ENCODE peak calls at places on chromosomes 5 and 9, in six cellular contexts. A is mesothelial cell of epicardium; R is erythroblast; Q is activated CD8-positive, alpha-beta memory T cell treated with anti-CD3 and anti-CD28 coated beads, Interleukin-2, amount 50 U/mL, for 48 hours; F is NCI-H1092; P is endothelial cell. T is an unnamed sample.
A peak's percentile ranks its signal among the peaks of the same experiment; 100 is the strongest.

GRCh38 chr5:173714551-173715428 is 98.3 kb upstream of the BOD1 start:
- DNase-seq in A (no peak), P (no peak), R (peak; percentile 49), Q (no peak), F (no peak), T (peak; percentile 96)

GRCh38 chr5:118029807-118030206 is 958.5 kb downstream of the DTWD2 start:
- DNase-seq in P (no peak), R (no peak), F (no peak), A (no peak), Q (no peak), T (no peak)

GRCh38 chr5:17816947-17817346 is 182.7 kb downstream of the TAF11L14 start:
- DNase-seq in R (no peak), P (no peak), A (no peak), F (no peak), Q (no peak), T (no peak)

GRCh38 chr5:143350790-143351603 is 52.5 kb downstream of the NR3C1 start:
- DNase-seq in Q (no peak), P (no peak), A (no peak), R (no peak), F (no peak), T (peak; percentile 89)

GRCh38 chr9:84955971-84956370 is 286.4 kb downstream of the NTRK2 start:
- DNase-seq in A (no peak), F (no peak), P (no peak), Q (no peak), R (no peak), T (no peak)

GRCh38 chr9:87213948-87214347 is 266.6 kb upstream of the GAS1 start:
- DNase-seq in R (no peak), P (no peak), A (no peak), Q (no peak), F (no peak), T (no peak)

GRCh38 chr9:91089405-91090131 is 272.1 kb downstream of the AUH start:
- DNase-seq in R (no peak), P (no peak), Q (no peak), F (no peak), A (no peak), T (peak; percentile 80)

GRCh38 chr9:83062011-83062652 is 810 bp downstream of the RASEF start:
- DNase-seq in P (peak; percentile 5), F (peak; percentile 61), A (peak; percentile 59), R (no peak), Q (no peak), T (no peak)

GRCh38 chr5:40356248-40356647 is 323.5 kb upstream of the PTGER4 start:
- DNase-seq in F (no peak), R (no peak), P (no peak), Q (no peak), A (no peak), T (peak; percentile 5)

GRCh38 chr9:394347-395052 is 179.8 kb downstream of the DOCK8 start:
- DNase-seq in P (no peak), F (no peak), Q (no peak), R (no peak), A (no peak), T (no peak)